ENCODE peak calls at places on chromosomes 16 and 17, in ten cellular contexts. K is fibroblast of mammary gland, A is H9, T is AG04450, O is type B pancreatic cell, U is lung, V is GM13976, N is omental fat pad, I is mucosa of descending colon, R is prostate gland. F is an unnamed sample.

GRCh38 chr16:53207810-53208752 is 153.3 kb downstream of the CHD9 start:
- DNase-seq in K (peak), A (peak), T (peak), O (no peak), U (peak), V (peak), N (no peak), I (peak), R (peak), F (peak)

GRCh38 chr17:57290955-57291354 is 34.6 kb downstream of the MSI2 start:
- DNase-seq in K (no peak), A (no peak), T (no peak), O (no peak), U (no peak), V (no peak), N (no peak), I (no peak), R (no peak), F (no peak)

GRCh38 chr17:71405101-71405500 is 715.7 kb upstream of the SOX9 start:
- DNase-seq in K (peak), A (no peak), T (no peak), O (no peak), U (no peak), V (no peak), N (no peak), I (no peak), R (no peak), F (no peak)

GRCh38 chr16:68642436-68643064 is 2.6 kb upstream of the CDH3 start:
- DNase-seq in K (no peak), A (peak), T (no peak), O (no peak), U (peak), V (no peak), N (no peak), I (no peak), R (no peak), F (peak)

GRCh38 chr16:27203429-27204231 is at the start of gene KDM8:
- DNase-seq in K (peak), A (peak), T (peak), O (peak), U (peak), V (peak), N (peak), I (peak), R (peak), F (peak)

GRCh38 chr16:57264381-57264780 is 19.3 kb downstream of the ARL2BP start:
- DNase-seq in K (no peak), A (no peak), T (no peak), O (no peak), U (no peak), V (no peak), N (no peak), I (no peak), R (no peak), F (no peak)

GRCh38 chr16:12509121-12509520 is 294.6 kb downstream of the CPPED1 start:
- DNase-seq in K (no peak), A (no peak), T (no peak), O (no peak), U (no peak), V (no peak), N (no peak), I (no peak), R (no peak), F (no peak)

GRCh38 chr16:57167951-57168350 is 17.9 kb downstream of the PSME3IP1 start:
- DNase-seq in K (peak), A (no peak), T (peak), O (no peak), U (no peak), V (peak), N (no peak), I (no peak), R (peak), F (no peak)

GRCh38 chr17:81480140-81480917 is 32.3 kb downstream of the ACTG1 start:
- DNase-seq in K (peak), A (no peak), T (no peak), O (no peak), U (no peak), V (no peak), N (no peak), I (no peak), R (no peak), F (no peak)

GRCh38 chr16:73274140-73274539 is 226.2 kb upstream of the ZFHX3 start:
- DNase-seq in K (no peak), A (no peak), T (no peak), O (no peak), U (no peak), V (no peak), N (no peak), I (no peak), R (no peak), F (no peak)

GRCh38 chr17:50611639-50612038 is 23.0 kb upstream of the ABCC3 start:
- DNase-seq in K (no peak), A (no peak), T (no peak), O (no peak), U (no peak), V (no peak), N (no peak), I (no peak), R (no peak), F (no peak)

GRCh38 chr17:65931246-65932149 is 260.4 kb downstream of the CEP112 start:
- DNase-seq in K (peak), A (no peak), T (no peak), O (no peak), U (no peak), V (no peak), N (no peak), I (no peak), R (no peak), F (no peak)

GRCh38 chr16:70717817-70718216 is 32.0 kb upstream of the MTSS2 start:
- DNase-seq in K (no peak), A (no peak), T (no peak), O (no peak), U (no peak), V (no peak), N (no peak), I (no peak), R (no peak), F (no peak)

GRCh38 chr16:29808219-29808900 is 2.0 kb downstream of the MAZ start:
- DNase-seq in K (no peak), A (no peak), T (no peak), O (no peak), U (no peak), V (no peak), N (no peak), I (peak), R (no peak), F (peak)

GRCh38 chr16:21145738-21146137 is 4.9 kb downstream of the DNAH3 start:
- DNase-seq in K (no peak), A (no peak), T (no peak), O (no peak), U (no peak), V (no peak), N (no peak), I (no peak), R (no peak), F (no peak)

GRCh38 chr17:80800775-80801391 is 190.8 kb upstream of the CHMP6 start:
- DNase-seq in K (no peak), A (peak), T (no peak), O (no peak), U (no peak), V (no peak), N (no peak), I (no peak), R (no peak), F (no peak)

GRCh38 chr17:36755586-36755985 is 154.2 kb downstream of the MRM1 start:
- DNase-seq in K (peak), A (peak), T (no peak), O (no peak), U (peak), V (peak), N (no peak), I (peak), R (peak), F (no peak)

GRCh38 chr16:50372611-50373344 is 4.0 kb upstream of the BRD7 start:
- DNase-seq in K (peak), A (no peak), T (no peak), O (no peak), U (no peak), V (no peak), N (no peak), I (no peak), R (no peak), F (no peak)

GRCh38 chr17:75872434-75873351 is 5.7 kb downstream of the TRIM47 start:
- DNase-seq in K (peak), A (peak), T (no peak), O (no peak), U (peak), V (no peak), N (no peak), I (peak), R (peak), F (no peak)

GRCh38 chr17:73546770-73547345 is 97.4 kb downstream of the SDK2 start:
- DNase-seq in K (peak), A (peak), T (no peak), O (no peak), U (peak), V (peak), N (no peak), I (peak), R (peak), F (peak)

GRCh38 chr16:722835-723633 is 2.1 kb downstream of the ANTKMT start:
- DNase-seq in K (no peak), A (no peak), T (no peak), O (no peak), U (no peak), V (no peak), N (no peak), I (no peak), R (no peak), F (no peak)

GRCh38 chr16:1557576-1557975 is 24.1 kb downstream of the TMEM204 start:
- DNase-seq in K (peak), A (no peak), T (no peak), O (no peak), U (no peak), V (no peak), N (no peak), I (no peak), R (no peak), F (no peak)

GRCh38 chr16:48231675-48232214 is 12.4 kb upstream of the LONP2 start:
- DNase-seq in K (peak), A (peak), T (peak), O (no peak), U (no peak), V (peak), N (no peak), I (peak), R (peak), F (peak)

GRCh38 chr17:520447-521167 is 168.0 kb upstream of the RPH3AL start:
- DNase-seq in K (no peak), A (no peak), T (peak), O (no peak), U (no peak), V (no peak), N (no peak), I (no peak), R (no peak), F (no peak)

DNA sequence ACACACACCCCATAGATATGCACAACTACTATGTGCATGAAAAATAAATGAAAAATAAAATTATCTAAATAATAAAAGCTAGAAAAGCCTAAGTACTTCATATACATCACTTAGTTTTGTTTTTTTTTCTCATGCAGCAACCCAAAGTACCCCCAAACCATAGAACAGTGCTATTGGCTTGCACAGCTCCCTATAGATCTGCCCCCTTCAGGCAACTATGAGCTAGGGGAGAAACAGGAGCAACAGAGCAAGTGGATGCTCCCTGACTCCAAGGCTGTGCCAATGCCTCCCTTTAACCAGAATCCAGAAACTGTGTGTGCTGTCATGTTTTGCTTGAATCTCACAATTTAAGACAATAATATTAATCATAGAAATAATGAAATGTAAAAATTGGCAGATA is 605.5 kb downstream of the TOX3 start:
- DNase-seq in K (no peak), A (no peak), T (no peak), O (no peak), U (no peak), V (no peak), N (no peak), I (no peak), R (no peak), F (no peak)
- TF ChIP-seq CTCF in K (no peak), A (peak), T (peak), O (no peak), U (no peak), V (no peak), N (no peak), I (no peak), R (no peak), F (no peak)

GRCh38 chr16:22321340-22322001 is 24.3 kb downstream of the POLR3E start:
- DNase-seq in K (peak), A (peak), T (peak), O (peak), U (peak), V (peak), N (peak), I (peak), R (peak), F (peak)
- TF ChIP-seq CTCF in K (peak), A (peak), T (peak), O (peak), U (peak), V (peak), N (no peak), I (peak), R (peak), F (peak)

GRCh38 chr17:44083250-44083849 is 12.8 kb downstream of the G6PC3 start:
- DNase-seq in K (no peak), A (peak), T (no peak), O (no peak), U (no peak), V (no peak), N (no peak), I (no peak), R (no peak), F (no peak)

GRCh38 chr17:44084921-44085320 is 14.4 kb downstream of the G6PC3 start:
- DNase-seq in K (no peak), A (no peak), T (no peak), O (no peak), U (no peak), V (no peak), N (no peak), I (no peak), R (no peak), F (no peak)

GRCh38 chr17:44082206-44082605 is 11.7 kb downstream of the G6PC3 start:
- DNase-seq in K (no peak), A (no peak), T (no peak), O (no peak), U (no peak), V (no peak), N (no peak), I (no peak), R (no peak), F (no peak)

GRCh38 chr17:44081681-44082080 is 11.1 kb downstream of the G6PC3 start:
- DNase-seq in K (peak), A (no peak), T (no peak), O (no peak), U (no peak), V (no peak), N (no peak), I (no peak), R (no peak), F (no peak)

DNA sequence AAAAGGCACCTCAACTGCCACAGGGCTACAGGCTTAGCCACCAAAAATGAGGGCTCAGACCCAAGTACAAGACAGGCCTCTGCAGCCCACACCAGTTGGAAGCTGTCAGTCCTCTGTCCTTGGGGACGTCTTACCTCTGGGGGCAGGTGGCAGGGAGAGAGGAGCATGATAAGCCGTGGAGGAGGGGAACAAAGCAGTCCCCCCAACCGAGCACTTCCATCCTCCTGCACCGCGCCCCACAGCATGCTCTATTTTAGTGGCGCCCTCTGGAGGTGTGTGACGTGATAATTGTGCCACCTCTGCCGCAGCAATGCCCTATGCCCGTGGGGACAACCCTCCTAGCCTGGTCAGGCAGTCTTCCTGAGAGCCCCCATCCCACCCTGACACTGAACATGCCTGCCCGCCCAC is 13.6 kb downstream of the G6PC3 start:
- DNase-seq in K (no peak), A (peak), T (no peak), O (no peak), U (no peak), V (peak), N (no peak), I (peak), R (no peak), F (peak)
- TF ChIP-seq CTCF in K (peak), A (peak), T (peak), O (peak), U (no peak), V (no peak), N (no peak), I (no peak), R (peak), F (peak)

DNA sequence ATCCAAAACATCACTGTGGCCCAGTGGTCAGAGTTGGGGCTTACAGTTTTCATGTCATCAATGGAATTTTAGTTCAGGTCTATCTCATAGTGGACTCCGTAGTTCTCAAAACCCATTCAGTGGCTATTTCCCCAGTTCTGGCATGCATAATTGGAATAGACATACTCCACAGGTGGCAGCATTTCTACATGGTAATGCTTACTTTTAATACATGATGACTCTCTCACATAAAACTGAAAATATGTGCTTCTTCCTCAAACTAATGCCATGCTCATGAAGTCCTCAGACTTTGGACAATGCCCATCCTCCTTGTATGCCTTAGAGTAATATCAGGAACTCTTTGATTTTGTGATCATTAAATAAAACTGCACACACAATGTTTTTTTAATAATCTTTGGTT is 857.4 kb upstream of the GOT2 start:
- DNase-seq in K (no peak), A (no peak), T (no peak), O (no peak), U (no peak), V (no peak), N (no peak), I (no peak), R (no peak), F (no peak)
- TF ChIP-seq CTCF in K (no peak), A (no peak), T (no peak), O (no peak), U (no peak), V (no peak), N (no peak), I (no peak), R (no peak), F (no peak)

GRCh38 chr16:87570938-87571867 is 31.1 kb upstream of the JPH3 start:
- DNase-seq in K (peak), A (peak), T (no peak), O (no peak), U (peak), V (no peak), N (no peak), I (peak), R (peak), F (peak)
- TF ChIP-seq CTCF in K (peak), A (peak), T (peak), O (peak), U (no peak), V (no peak), N (no peak), I (peak), R (peak), F (no peak)

DNA sequence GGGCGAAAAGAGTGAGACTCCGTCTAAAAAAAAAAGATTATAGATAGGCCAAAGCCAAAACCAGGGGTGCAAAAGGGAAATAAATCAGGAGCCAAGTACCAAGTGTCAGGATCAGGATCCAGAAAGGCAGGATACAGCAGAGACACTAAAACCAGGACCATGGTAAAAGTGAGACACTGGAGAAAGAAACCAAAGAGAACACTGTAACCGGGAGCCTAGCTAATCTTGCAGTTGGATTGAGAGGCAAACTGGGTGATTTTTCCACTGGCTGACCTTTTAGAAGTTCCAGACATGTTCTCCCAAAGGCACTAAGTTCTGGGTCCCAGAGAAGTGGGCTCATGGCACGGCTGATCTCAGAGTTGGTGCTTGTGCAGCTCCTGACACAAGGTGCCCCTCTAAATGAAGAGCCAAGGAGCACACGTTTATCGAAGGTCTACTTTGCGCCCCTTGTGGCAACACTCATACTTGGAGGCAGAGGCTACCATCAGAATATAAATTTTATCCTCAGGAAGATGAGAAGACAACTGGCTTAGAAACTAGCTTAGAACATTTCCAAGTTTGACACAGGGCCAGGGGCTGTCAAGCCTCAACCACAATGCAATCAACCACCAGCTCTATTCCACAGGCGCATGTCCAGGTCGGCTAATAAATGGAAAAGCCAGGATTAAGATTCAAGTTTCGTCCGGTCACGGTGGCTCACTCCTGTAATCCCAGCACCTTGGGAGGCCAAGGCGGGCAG is 27.5 kb upstream of the HELZ start:
- DNase-seq in K (no peak), A (peak), T (no peak), O (no peak), U (no peak), V (no peak), N (no peak), I (no peak), R (no peak), F (no peak)
- TF ChIP-seq CTCF in K (peak), A (peak), T (peak), O (peak), U (no peak), V (no peak), N (no peak), I (no peak), R (no peak), F (peak)

GRCh38 chr16:79767597-79768280 is 167.2 kb upstream of the MAF start:
- DNase-seq in K (peak), A (no peak), T (no peak), O (no peak), U (no peak), V (no peak), N (no peak), I (peak), R (peak), F (no peak)
- TF ChIP-seq CTCF in K (peak), A (peak), T (peak), O (peak), U (no peak), V (no peak), N (no peak), I (no peak), R (no peak), F (no peak)

DNA sequence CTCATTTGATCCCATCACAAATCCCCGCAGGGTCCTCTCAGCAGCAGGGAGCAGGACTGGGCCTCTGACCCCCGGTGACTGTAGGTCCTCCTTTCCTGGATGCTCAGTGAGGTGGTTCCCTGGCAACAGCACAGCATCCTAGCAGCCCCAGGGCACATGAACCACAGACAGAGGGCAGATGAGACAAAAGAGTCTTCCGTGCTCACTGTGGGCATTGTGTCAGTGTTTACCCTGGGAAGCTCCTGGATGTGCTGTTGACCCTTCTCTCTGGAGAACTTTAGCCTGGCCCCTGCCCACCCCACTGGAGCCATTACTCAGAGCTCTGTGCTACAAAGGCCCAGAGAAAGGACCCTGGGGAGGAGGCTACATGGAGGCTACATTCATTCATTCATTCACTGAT is 21.7 kb upstream of the TMEM220 start:
- DNase-seq in K (no peak), A (no peak), T (no peak), O (no peak), U (no peak), V (no peak), N (no peak), I (no peak), R (no peak), F (no peak)
- TF ChIP-seq CTCF in K (no peak), A (no peak), T (no peak), O (no peak), U (no peak), V (no peak), N (no peak), I (no peak), R (no peak), F (no peak)

GRCh38 chr16:63720848-63721247 is 1401.0 kb downstream of the CDH11 start:
- DNase-seq in K (no peak), A (no peak), T (no peak), O (no peak), U (no peak), V (no peak), N (no peak), I (no peak), R (no peak), F (no peak)
- TF ChIP-seq CTCF in K (no peak), A (peak), T (no peak), O (peak), U (no peak), V (no peak), N (no peak), I (no peak), R (no peak), F (no peak)

GRCh38 chr17:78040561-78041400 is 82.3 kb downstream of the TNRC6C start:
- DNase-seq in K (peak), A (peak), T (no peak), O (no peak), U (peak), V (peak), N (no peak), I (peak), R (peak), F (no peak)
- TF ChIP-seq CTCF in K (peak), A (no peak), T (peak), O (no peak), U (no peak), V (no peak), N (no peak), I (no peak), R (peak), F (no peak)